ENCODE peak calls at places on chromosomes 16 and 17, in four cellular contexts. V, J, A and O are unnamed samples.

GRCh38 chr17:58510075-58510474 is 4.4 kb downstream of the MTMR4 start:
- DNase-seq in J (no peak), A (no peak), V (no peak), O (no peak)

GRCh38 chr16:81446318-81447275 is 2.0 kb downstream of the CMIP start:
- DNase-seq in J (peak; percentile 82), V (peak; percentile 53), A (peak; percentile 52), O (no peak)

GRCh38 chr17:48011405-48012150 is 26.0 kb downstream of the COPZ2 start:
- DNase-seq in V (no peak), A (peak; percentile 57), J (peak; percentile 66), O (no peak)

GRCh38 chr16:88298882-88299745 is 83.6 kb upstream of the ZNF469 start:
- DNase-seq in V (no peak), A (no peak), J (no peak), O (no peak)

GRCh38 chr17:19024101-19025078 is 19.8 kb upstream of the FAM83G start:
- DNase-seq in A (no peak), V (peak; percentile 29), J (peak; percentile 49), O (peak; percentile 44)

GRCh38 chr17:49967621-49968379 is 1.2 kb upstream of the DLX4 start:
- DNase-seq in J (no peak), A (no peak), V (no peak), O (no peak)

GRCh38 chr17:13346996-13347762 is 254.6 kb downstream of the HS3ST3A1 start:
- DNase-seq in A (peak; percentile 68), V (no peak), J (peak; percentile 79), O (no peak)

GRCh38 chr17:53336281-53336680 is 486.4 kb upstream of the KIF2B start:
- DNase-seq in J (no peak), A (no peak), V (no peak), O (no peak)

GRCh38 chr16:16996830-16997229 is 473.9 kb downstream of the XYLT1 start:
- DNase-seq in V (no peak), J (no peak), A (no peak), O (no peak)

GRCh38 chr16:82524939-82525338 is 101.8 kb upstream of the CDH13 start:
- DNase-seq in J (no peak), V (no peak), A (no peak), O (no peak)

GRCh38 chr17:60525624-60526514 is at the start of gene APPBP2:
- DNase-seq in V (peak; percentile 91), A (peak; percentile 94), J (peak; percentile 93), O (peak; percentile 94)

GRCh38 chr17:82802141-82802540 is 37.7 kb downstream of the ZNF750 start:
- DNase-seq in A (no peak), J (no peak), V (no peak), O (no peak)

GRCh38 chr17:20074489-20074888 is 65.3 kb downstream of the SPECC1 start:
- DNase-seq in A (no peak), J (no peak), V (no peak), O (no peak)

GRCh38 chr16:83686726-83687125 is 121.1 kb upstream of the HSBP1 start:
- DNase-seq in V (no peak), A (no peak), J (no peak), O (no peak)
- H3K9me3 ChIP-seq in V (no peaks in the 10 kb centered on the region), A (no peaks in the 10 kb centered on the region), J (no peaks in the 10 kb centered on the region), O (no peaks in the 10 kb centered on the region)

DNA sequence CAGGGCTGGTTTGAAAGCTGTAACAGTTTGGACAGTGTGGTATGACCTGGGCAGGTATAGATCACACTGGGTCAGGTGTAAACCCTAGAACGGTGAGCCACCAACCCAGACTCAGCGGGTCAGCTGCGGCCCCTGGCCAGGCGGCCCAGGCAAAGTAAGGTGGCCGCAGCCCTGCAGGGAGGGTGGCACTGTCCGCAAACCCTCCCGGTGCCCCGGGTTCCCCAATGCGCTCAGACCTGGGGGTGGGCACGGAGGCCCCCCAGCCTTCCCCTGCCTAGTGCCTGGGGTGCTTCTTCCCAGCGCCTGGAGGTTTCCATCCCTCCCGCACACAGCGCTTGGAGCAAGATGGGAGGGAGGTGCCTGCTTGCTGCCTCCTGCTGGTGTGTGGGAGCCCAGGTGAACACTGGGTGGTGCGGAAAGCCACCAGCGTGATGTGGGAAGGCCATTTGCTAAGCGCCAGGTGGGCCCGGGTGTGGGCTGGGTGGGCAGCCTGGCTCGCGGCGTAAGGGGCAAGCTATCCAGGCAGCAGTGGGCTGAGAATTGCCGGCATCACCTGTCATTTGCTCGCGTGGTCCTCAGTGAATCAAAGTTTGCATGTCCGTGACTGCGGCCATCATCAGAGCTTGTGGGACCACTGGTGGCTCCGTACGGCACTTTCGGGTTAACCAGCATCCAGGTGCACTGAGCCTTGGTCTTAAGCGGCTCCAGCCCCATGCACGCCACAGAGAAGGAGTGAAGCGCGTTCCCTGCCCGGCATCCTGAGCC is 47.3 kb upstream of the GNG13 start:
- DNase-seq in V (no peak), J (no peak), A (no peak), O (no peak)
- H3K9me3 ChIP-seq in V (no peaks in the 10 kb centered on the region), J (peaks cover 28% of the 10 kb centered on the region), A (no peaks in the 10 kb centered on the region), O (no peaks in the 10 kb centered on the region)

DNA sequence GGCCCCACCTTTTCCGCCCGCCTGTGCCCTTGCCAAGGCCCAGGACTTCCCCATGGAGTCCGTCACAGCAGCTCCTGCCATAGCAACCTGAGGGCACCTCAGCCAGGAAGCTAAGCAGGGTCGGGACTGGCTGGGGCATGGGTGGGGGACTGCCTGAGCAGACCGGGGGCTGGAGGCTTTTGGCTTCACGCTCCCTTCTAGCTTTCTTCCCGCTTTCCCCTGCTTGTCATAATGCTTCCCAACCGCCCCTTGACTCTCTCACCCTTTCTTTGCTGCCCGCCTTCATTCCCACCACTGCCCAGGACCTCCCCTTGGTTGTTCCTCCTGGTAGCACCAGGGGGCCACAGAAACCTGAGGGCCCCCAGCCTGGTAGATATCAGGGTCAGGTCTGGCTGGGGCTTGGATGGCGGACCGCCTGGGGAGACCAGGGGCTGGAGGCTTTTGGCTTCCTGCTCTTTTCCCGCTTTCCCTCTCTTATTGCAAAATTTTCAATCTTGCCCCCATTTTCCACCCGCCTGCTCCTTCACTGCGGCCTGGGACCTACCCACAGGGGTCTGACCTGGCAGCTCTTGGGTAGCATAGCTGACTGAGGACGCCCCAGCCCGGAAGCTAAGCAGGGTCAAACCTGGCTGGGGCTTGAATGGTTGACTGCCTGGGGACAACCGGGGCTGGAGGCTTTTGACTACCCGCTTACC is 2287.7 kb downstream of the TP53TG3F start:
- DNase-seq in V (no peak), A (no peak), J (no peak), O (no peak)
- H3K9me3 ChIP-seq in V (peaks cover 2% of the 10 kb centered on the region), A (no peaks in the 10 kb centered on the region), J (no peaks in the 10 kb centered on the region), O (no peaks in the 10 kb centered on the region)

GRCh38 chr16:35450648-35451047 is 1991.2 kb downstream of the TP53TG3F start:
- DNase-seq in J (no peak), A (no peak), V (no peak), O (no peak)
- H3K9me3 ChIP-seq in J (peaks cover 9% of the 10 kb centered on the region), A (peaks cover 7% of the 10 kb centered on the region), V (peaks cover 2% of the 10 kb centered on the region), O (peaks cover 20% of the 10 kb centered on the region)

GRCh38 chr17:3378321-3378720 is 7.8 kb downstream of the OR3A2 start:
- DNase-seq in V (no peak), J (no peak), A (no peak), O (no peak)
- H3K9me3 ChIP-seq in V (no peaks in the 10 kb centered on the region), J (peaks cover 2% of the 10 kb centered on the region), A (no peaks in the 10 kb centered on the region), O (no peaks in the 10 kb centered on the region)